ENCODE peak calls at places on chromosomes 3 and 15, in four cellular contexts. P, E, L and G are unnamed samples.

GRCh38 chr3:10194328-10195071 is 29.8 kb downstream of the IRAK2 start:
- DNase-seq in P (no peak), E (peak; percentile 45), L (no peak), G (no peak)

GRCh38 chr3:139281096-139281495 is 62.7 kb upstream of the MRPS22 start:
- DNase-seq in P (no peak), E (peak; percentile 15), L (no peak), G (no peak)

GRCh38 chr3:189907803-189908202 is 212.9 kb downstream of the P3H2 start:
- DNase-seq in P (no peak), E (no peak), L (no peak), G (no peak)

GRCh38 chr15:65077981-65078352 is 1.4 kb downstream of the KBTBD13 start:
- DNase-seq in P (peak; percentile 48), E (peak; percentile 61), L (no peak), G (no peak)

GRCh38 chr3:37899711-37900306 is 38.1 kb downstream of the CTDSPL start:
- DNase-seq in P (no peak), E (no peak), L (no peak), G (no peak)

GRCh38 chr3:139546772-139547171 is 7.2 kb upstream of the RBP1 start:
- DNase-seq in P (no peak), E (no peak), L (no peak), G (no peak)

GRCh38 chr3:141087071-141087824 is 36.1 kb downstream of the SPSB4 start:
- DNase-seq in P (no peak), E (no peak), L (no peak), G (no peak)

GRCh38 chr15:100986158-100986896 is 67.2 kb downstream of the LRRK1 start:
- DNase-seq in P (no peak), E (no peak), L (no peak), G (no peak)

GRCh38 chr3:172140499-172141391 is 101.4 kb downstream of the FNDC3B start:
- DNase-seq in P (no peak), E (peak; percentile 92), L (peak; percentile 98), G (no peak)

GRCh38 chr3:136559896-136560295 is 192.3 kb downstream of the STAG1 start:
- DNase-seq in P (no peak), E (peak; percentile 14), L (no peak), G (no peak)

GRCh38 chr15:30921781-30922371 is 18.2 kb downstream of the FAN1 start:
- DNase-seq in P (no peak), E (peak; percentile 27), L (no peak), G (no peak)
- H3K9ac ChIP-seq in P (no peak overlapping the region), E (no peak overlapping the region), L (no peak overlapping the region), G (no peak overlapping the region)

GRCh38 chr3:66470956-66471686 is 29.7 kb downstream of the LRIG1 start:
- DNase-seq in P (no peak), E (no peak), L (no peak), G (no peak)
- H3K4me1 ChIP-seq in P (peaks cover 3% of the 10 kb centered on the region), E (peaks cover 16% of the 10 kb centered on the region), L (peaks cover 85% of the 10 kb centered on the region), G (peaks cover 2% of the 10 kb centered on the region)

GRCh38 chr3:117126460-117126859 is 416.9 kb downstream of the TUSC7 start:
- DNase-seq in P (no peak), E (no peak), L (no peak), G (no peak)

GRCh38 chr3:117117188-117117936 is 407.8 kb downstream of the TUSC7 start:
- DNase-seq in P (no peak), E (no peak), L (no peak), G (no peak)

GRCh38 chr3:117127147-117127546 is 417.6 kb downstream of the TUSC7 start:
- DNase-seq in P (no peak), E (no peak), L (no peak), G (no peak)

GRCh38 chr3:117118604-117119003 is 409.0 kb downstream of the TUSC7 start:
- DNase-seq in P (no peak), E (peak; percentile 60), L (no peak), G (no peak)

GRCh38 chr3:117122609-117123008 is 413.0 kb downstream of the TUSC7 start:
- DNase-seq in P (no peak), E (no peak), L (no peak), G (no peak)
- H3K9ac ChIP-seq in P (no peak overlapping the region), E (no peak overlapping the region), L (no peak overlapping the region), G (no peak overlapping the region)

GRCh38 chr15:85006201-85006600 is 24.5 kb downstream of the PDE8A start:
- DNase-seq in P (no peak), E (no peak), L (no peak), G (no peak)
- H3K4me1 ChIP-seq in P (no peaks in the 10 kb centered on the region), E (peaks cover 56% of the 10 kb centered on the region), L (peaks cover 62% of the 10 kb centered on the region), G (peaks cover 2% of the 10 kb centered on the region)

DNA sequence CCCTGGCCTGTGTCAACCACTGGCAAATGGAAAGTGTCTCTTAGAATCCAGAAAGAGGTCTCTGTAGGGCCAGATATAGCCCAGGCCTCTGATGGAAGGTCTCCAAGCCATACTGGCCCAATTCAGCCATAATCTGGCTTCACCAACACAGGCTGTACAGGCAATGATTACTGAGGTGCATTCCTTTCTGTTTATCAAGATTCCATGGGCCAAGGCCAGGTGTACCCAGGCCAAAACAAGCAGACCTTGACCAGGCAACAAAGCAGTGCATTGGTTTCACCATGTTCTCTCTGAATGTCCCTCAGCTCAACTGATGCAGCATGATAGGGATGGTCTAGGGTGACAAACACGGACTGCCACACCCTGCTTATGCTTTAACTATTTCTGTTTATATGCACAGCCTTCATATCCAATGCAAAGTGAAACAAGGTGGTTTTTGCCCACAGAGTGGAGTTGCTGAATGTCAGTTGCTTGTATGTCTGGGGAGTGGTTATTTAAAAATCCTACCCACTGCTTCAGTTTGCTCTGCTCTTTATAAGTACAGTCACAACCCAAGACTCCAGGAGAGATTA is 25.2 kb downstream of the CCNL1 start:
- DNase-seq in P (no peak), E (no peak), L (peak; percentile 90), G (no peak)
- H3K9ac ChIP-seq in P (no peak overlapping the region), E (peak overlapping the region; percentile 65), L (peak overlapping the region; percentile 40), G (no peak overlapping the region)

GRCh38 chr3:107990926-107991325 is 99.9 kb downstream of the CD47 start:
- DNase-seq in P (no peak), E (no peak), L (no peak), G (no peak)

GRCh38 chr3:107988464-107989156 is 102.2 kb downstream of the CD47 start:
- DNase-seq in P (no peak), E (peak; percentile 81), L (no peak), G (no peak)

GRCh38 chr3:107989651-107990050 is 101.2 kb downstream of the CD47 start:
- DNase-seq in P (no peak), E (no peak), L (no peak), G (no peak)

GRCh38 chr3:107992976-107993684 is 97.7 kb downstream of the CD47 start:
- DNase-seq in P (no peak), E (no peak), L (no peak), G (no peak)

GRCh38 chr3:107990433-107990832 is 100.4 kb downstream of the CD47 start:
- DNase-seq in P (no peak), E (no peak), L (no peak), G (no peak)
- H3K4me1 ChIP-seq in P (no peaks in the 10 kb centered on the region), E (peaks cover 39% of the 10 kb centered on the region), L (no peaks in the 10 kb centered on the region), G (no peaks in the 10 kb centered on the region)

DNA sequence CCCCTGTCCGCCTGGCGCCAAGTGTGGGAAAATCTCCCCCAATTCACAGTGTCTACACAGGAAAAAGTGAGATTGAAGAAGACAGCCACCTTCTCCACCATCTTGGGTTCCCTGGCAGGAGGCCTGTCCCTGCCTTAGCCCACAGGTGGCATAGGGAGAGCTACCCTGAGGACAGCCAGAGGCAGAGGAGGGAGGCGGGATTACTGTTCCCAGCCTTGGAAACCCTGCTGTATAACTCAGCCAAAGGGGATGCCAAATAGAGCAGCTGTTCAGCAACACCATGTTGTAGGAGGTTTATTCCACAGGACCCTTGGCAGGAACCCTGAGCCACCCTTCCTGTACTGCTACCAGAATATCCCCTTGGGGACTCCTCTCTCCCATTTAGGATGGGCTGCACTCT is 54.8 kb downstream of the PAK2 start:
- DNase-seq in P (no peak), E (no peak), L (no peak), G (no peak)
- H3K9ac ChIP-seq in P (no peak overlapping the region), E (no peak overlapping the region), L (no peak overlapping the region), G (no peak overlapping the region)

DNA sequence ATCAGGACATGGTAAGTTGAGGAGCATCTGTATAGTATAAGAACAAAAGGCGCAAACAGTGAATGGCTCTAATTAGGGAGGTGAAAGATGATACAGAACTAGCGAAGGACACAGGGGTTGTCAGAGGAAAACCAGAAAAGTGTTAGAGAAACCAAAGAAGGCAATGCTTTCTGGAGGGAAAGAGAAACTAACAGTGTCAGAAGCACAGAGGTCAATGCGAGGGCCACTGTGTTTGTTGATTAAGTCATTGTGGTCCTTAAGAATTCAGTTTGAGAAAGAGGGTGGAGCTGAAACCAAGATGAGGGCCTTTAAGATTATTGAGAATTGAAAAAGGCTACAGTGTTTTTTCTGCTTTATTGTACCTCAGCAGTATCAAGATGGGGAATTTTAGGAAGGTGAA is 28.8 kb downstream of the ATG7 start:
- DNase-seq in P (no peak), E (no peak), L (no peak), G (no peak)
- H3K4me1 ChIP-seq in P (no peaks in the 10 kb centered on the region), E (peaks cover 7% of the 10 kb centered on the region), L (no peaks in the 10 kb centered on the region), G (no peaks in the 10 kb centered on the region)